ENCODE peak calls at places on chromosomes 4 and X, in six cellular contexts. I, N, W, G, J and T are unnamed samples. For H3K9me3, the result is how much of the 10 kb centered on the place peaks cover.

GRCh38 chrX:76920621-76921020 is 493.1 kb downstream of the MAGEE1 start:
- ATAC-seq in I (no peak), N (no peak), W (no peak), G (no peak), J (no peak), T (no peak)

GRCh38 chrX:10062352-10062751 is 94.4 kb upstream of the CLCN4 start:
- ATAC-seq in I (no peak), N (no peak), W (no peak), G (no peak), J (peak), T (no peak)

GRCh38 chr4:40316333-40316781 is 18.8 kb upstream of the CHRNA9 start:
- ATAC-seq in I (no peak), N (no peak), W (no peak), G (peak), J (no peak), T (peak)

GRCh38 chr4:112153222-112153791 is 8.1 kb downstream of the FAM241A start:
- ATAC-seq in I (no peak), N (no peak), W (no peak), G (no peak), J (no peak), T (no peak)

GRCh38 chrX:78658851-78659744 is at the start of gene RTL3:
- ATAC-seq in I (no peak), N (no peak), W (peak), G (peak), J (peak), T (peak)

GRCh38 chr4:42339935-42340406 is 57.3 kb upstream of the SHISA3 start:
- ATAC-seq in I (peak), N (peak), W (peak), G (peak), J (peak), T (peak)

GRCh38 chrX:134388161-134389109 is 71.5 kb upstream of the HPRT1 start:
- ATAC-seq in I (no peak), N (no peak), W (no peak), G (no peak), J (no peak), T (no peak)

GRCh38 chr4:151887151-151887815 is 126.5 kb upstream of the GATB start:
- ATAC-seq in I (no peak), N (no peak), W (no peak), G (no peak), J (no peak), T (no peak)

GRCh38 chr4:153204247-153205027 is at the start of gene TRIM2:
- ATAC-seq in I (peak), N (peak), W (peak), G (peak), J (peak), T (peak)

GRCh38 chrX:134929813-134930212 is 61.0 kb upstream of the SMIM10 start:
- ATAC-seq in I (no peak), N (no peak), W (no peak), G (no peak), J (no peak), T (no peak)

GRCh38 chrX:43345166-43345565 is 310.9 kb upstream of the MAOA start:
- ATAC-seq in I (no peak), N (no peak), W (no peak), G (no peak), J (no peak), T (no peak)

GRCh38 chr4:88062843-88063242 is 55.4 kb downstream of the PKD2 start:
- ATAC-seq in I (peak), N (no peak), W (no peak), G (no peak), J (peak), T (no peak)

GRCh38 chr4:82097504-82097903 is 276.3 kb downstream of the HNRNPD start:
- ATAC-seq in I (no peak), N (no peak), W (no peak), G (no peak), J (no peak), T (no peak)

GRCh38 chr4:4995103-4995761 is 24.0 kb downstream of the CYTL1 start:
- ATAC-seq in I (peak), N (peak), W (peak), G (peak), J (peak), T (peak)

GRCh38 chr4:123587983-123588494 is 191.4 kb downstream of the SPRY1 start:
- ATAC-seq in I (peak), N (peak), W (peak), G (peak), J (peak), T (peak)

GRCh38 chrX:103932133-103932532 is 30.3 kb upstream of the TMSB15B start:
- ATAC-seq in I (no peak), N (no peak), W (no peak), G (no peak), J (no peak), T (no peak)

GRCh38 chr4:6987566-6987920 is 55.6 kb upstream of the TADA2B start:
- ATAC-seq in I (peak), N (no peak), W (no peak), G (peak), J (peak), T (no peak)

GRCh38 chr4:11497212-11497806 is 68.6 kb upstream of the HS3ST1 start:
- ATAC-seq in I (no peak), N (no peak), W (no peak), G (no peak), J (no peak), T (no peak)

GRCh38 chr4:155972098-155972497 is 18.4 kb upstream of the CTSO start:
- ATAC-seq in I (peak), N (no peak), W (no peak), G (peak), J (no peak), T (no peak)

GRCh38 chr4:8272472-8273428 is 3.2 kb downstream of the HTRA3 start:
- ATAC-seq in I (peak), N (peak), W (peak), G (no peak), J (no peak), T (no peak)

GRCh38 chrX:13360146-13360545 is 40.3 kb upstream of the ATXN3L start:
- ATAC-seq in I (no peak), N (no peak), W (peak), G (no peak), J (peak), T (no peak)

GRCh38 chrX:123138473-123138872 is 45.6 kb upstream of the GRIA3 start:
- ATAC-seq in I (no peak), N (no peak), W (peak), G (no peak), J (peak), T (peak)

GRCh38 chr4:1323635-1324442 is 23.2 kb upstream of the UVSSA start:
- ATAC-seq in I (no peak), N (no peak), W (no peak), G (peak), J (no peak), T (no peak)

GRCh38 chr4:56324011-56324610 is 63.2 kb downstream of the AASDH start:
- ATAC-seq in I (no peak), N (no peak), W (no peak), G (no peak), J (no peak), T (no peak)

GRCh38 chr4:87213425-87213824 is 7.0 kb downstream of the KLHL8 start:
- ATAC-seq in I (no peak), N (no peak), W (peak), G (peak), J (peak), T (peak)

GRCh38 chr4:16827762-16828724 is 70.4 kb downstream of the LDB2 start:
- ATAC-seq in I (no peak), N (no peak), W (peak), G (no peak), J (no peak), T (no peak)

DNA sequence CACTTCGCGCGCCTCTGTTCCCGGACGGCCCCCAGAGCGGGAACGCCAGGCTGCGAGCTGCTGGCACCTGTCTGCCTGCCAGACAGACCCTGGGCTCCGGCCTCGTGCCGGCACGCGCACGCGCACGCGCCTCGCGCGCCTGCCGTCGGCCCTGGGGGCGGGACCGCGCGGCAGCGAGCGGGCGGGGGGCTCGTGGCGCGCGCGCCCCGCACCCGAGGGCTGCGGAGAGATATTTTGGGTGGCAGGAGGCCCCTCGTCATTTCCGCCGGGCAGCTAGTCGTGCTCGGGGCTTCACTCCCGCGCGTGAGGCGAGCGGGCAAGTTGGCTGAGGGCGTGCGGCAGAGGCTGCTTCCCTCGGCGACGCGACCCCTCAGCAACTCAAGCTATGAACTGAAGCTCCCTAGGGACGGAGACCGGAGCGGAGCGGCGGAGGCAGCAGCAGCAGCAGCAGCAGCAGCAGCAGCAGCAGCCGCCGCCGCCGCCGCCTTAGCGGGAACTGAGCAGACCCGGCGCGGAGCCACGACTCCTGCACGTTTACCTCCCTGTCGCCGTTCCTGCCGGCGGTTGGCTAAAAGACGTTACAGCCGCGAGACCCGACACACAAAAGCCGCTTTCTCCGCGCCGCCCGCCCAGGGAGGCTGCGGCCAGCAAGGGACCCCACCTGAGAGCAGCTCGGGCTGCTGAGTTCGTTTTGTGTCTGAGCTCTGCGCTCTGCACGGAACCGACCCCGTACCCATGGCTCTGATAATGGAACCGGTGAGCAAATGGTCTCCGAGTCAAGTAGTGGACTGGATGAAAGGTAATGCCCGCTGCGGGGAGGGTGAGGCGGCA is at the start of gene CNKSR2:
- ATAC-seq in I (peak), N (no peak), W (peak), G (peak), J (peak), T (peak)
- TF ChIP-seq POLR2A in I (no peak), N (no peak), W (no peak), G (no peak), J (no peak), T (no peak)

GRCh38 chrX:131521824-131522223 is 22.1 kb upstream of the OR13H1 start:
- ATAC-seq in I (no peak), N (no peak), W (no peak), G (no peak), J (no peak), T (no peak)
- H3K9me3 ChIP-seq in I (under half), N (under half), W (under half), G (under half), J (under half), T (under half)

DNA sequence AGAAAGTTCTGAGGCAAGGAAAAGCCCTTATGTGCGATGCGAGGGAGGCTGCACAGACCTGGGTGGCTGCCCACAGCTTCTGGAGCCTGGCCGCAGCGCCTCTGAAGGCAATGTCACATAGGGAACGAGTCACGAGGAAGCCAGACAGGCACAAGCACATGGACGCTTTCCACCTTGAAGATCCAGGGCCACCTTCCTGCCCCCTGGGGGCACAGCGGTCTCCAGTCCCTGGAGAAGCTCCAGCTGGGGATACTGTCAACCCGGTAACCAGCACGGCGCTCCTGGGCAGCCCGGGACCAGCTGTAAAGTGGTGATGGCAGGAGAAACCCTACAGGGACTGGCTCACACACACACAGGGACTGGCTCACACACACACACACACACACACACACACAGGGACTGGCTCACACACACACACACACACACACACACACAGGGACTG is 69.7 kb downstream of the MTNR1A start:
- ATAC-seq in I (no peak), N (peak), W (no peak), G (peak), J (no peak), T (no peak)
- H3K4me3 ChIP-seq in I (no peak), N (no peak), W (peak), G (peak), J (no peak), T (peak)

GRCh38 chrX:155334486-155335316 is at the start of gene CLIC2:
- ATAC-seq in I (no peak), N (peak), W (peak), G (peak), J (peak), T (peak)
- TF ChIP-seq POLR2A in I (no peak), N (no peak), W (no peak), G (no peak), J (peak), T (no peak)

DNA sequence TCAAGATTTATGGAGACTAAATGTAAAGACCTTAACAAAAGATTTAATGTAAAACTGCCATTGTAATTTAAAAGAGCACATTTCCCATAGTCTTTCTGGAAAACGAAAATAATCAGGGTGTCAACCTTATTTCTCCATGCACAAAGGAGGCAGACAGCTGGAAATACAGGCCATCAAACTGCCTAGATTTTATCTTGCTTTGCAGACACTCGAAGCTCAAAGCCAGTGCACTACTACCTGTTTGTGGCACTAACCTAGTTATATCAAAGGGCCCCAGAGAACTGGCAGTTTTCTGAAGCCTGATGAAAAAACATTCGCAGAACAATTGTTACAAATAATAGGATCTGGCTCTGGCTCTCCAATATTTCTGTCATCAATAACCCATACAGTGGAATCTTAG is 863.9 kb downstream of the STPG2 start:
- ATAC-seq in I (no peak), N (no peak), W (no peak), G (no peak), J (no peak), T (no peak)
- H3K9me3 ChIP-seq in I (under half), N (under half), W (under half), G (under half), J (under half), T (under half)

DNA sequence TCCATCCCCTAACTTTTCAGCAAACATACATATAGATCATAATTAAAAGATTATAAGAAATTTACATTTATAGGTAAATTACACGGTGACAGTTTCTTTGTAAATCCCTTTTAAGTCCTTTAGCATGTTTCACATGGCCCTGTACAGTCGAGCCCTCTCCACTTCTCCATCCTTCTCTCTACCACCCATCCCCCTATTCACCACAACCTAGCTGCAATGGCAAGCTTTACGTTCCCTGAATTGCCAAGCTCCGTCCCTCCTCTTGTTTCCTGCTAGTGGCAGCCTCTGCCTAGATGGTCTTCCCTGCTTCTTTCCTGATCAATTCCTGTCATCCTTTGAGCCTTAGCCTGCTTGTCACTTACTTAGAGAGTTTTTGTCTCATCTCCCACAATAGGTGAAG is 116.2 kb downstream of the TMA16 start:
- ATAC-seq in I (no peak), N (no peak), W (no peak), G (no peak), J (no peak), T (no peak)
- H3K4me3 ChIP-seq in I (no peak), N (no peak), W (peak), G (no peak), J (no peak), T (peak)

DNA sequence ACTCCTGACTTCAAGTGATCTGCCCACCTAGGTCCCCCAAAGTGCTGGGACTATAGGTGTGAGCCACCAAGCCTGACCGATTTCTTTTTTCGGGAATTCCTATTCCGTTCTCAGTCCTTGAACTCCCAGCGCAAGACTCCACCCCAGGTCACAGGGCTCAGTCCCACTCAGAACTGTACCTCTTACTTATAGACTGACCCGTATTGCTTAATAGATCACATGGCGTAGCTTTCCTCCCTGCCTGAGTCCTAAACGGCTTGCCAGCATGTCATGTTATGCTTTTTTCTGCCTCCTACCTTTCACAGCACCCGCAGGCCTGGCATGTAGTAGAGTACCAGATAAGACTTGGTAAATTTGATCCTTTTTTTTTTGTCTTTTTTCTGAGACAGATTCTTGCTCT is 22.4 kb downstream of the SAT1 start:
- ATAC-seq in I (no peak), N (no peak), W (no peak), G (no peak), J (no peak), T (no peak)
- TF ChIP-seq POLR2A in I (no peak), N (no peak), W (no peak), G (no peak), J (no peak), T (no peak)

GRCh38 chrX:64190136-64190740 is 15.3 kb downstream of the AMER1 start:
- ATAC-seq in I (no peak), N (no peak), W (no peak), G (no peak), J (no peak), T (no peak)

GRCh38 chrX:64188901-64189300 is 16.6 kb downstream of the AMER1 start:
- ATAC-seq in I (peak), N (no peak), W (no peak), G (no peak), J (no peak), T (no peak)

GRCh38 chrX:64192040-64192439 is 13.5 kb downstream of the AMER1 start:
- ATAC-seq in I (no peak), N (no peak), W (no peak), G (no peak), J (no peak), T (no peak)

GRCh38 chrX:64192673-64193072 is 12.8 kb downstream of the AMER1 start:
- ATAC-seq in I (no peak), N (no peak), W (peak), G (no peak), J (no peak), T (no peak)

DNA sequence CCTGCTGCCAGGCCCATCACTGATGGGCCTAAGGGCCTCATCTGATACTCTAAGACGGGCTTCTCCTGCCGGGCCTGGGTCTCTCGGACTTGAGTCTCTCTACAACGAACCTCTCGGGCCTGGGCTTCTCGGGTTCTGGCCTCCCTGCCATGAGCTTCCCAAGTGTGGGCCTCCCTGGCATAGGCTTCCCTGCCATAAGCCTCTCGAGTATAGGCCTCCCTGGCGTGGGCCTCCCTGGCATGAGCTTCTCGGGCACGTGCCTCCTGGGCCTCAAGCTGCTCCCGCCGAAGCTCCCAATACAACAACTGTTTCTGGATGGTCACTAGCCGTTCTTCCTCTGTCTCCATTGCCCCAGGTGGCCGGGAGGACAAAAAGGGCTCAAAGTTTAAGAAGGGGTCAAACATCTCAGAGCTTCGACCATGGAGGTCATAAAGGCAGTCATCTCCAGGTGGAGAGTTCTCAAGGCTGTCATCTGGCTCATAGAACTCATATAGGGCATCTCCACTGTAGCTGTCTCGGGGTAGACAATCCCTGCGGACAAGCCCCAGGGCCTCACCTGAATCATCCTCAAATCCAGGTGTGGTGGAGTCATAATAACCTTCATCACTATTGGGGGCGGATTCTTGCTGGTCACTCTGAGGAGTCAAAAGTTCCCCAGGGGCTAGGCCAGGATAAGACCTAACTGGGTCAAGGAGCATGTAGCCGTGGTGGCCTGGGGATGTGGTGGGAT is 14.1 kb downstream of the AMER1 start:
- ATAC-seq in I (no peak), N (no peak), W (no peak), G (no peak), J (no peak), T (no peak)
- H3K9me3 ChIP-seq in I (under half), N (under half), W (under half), G (under half), J (under half), T (under half)